ENCODE peak calls at places on chromosome 18, in four cellular contexts. Z is mammary epithelial cell, I is tibial nerve, V is gastrocnemius medialis. R is an unnamed sample. For H3K36me3, the result is how much of the 10 kb centered on the place peaks cover.

GRCh38 chr18:49645836-49646235 is 84.0 kb downstream of the LIPG start:
- DNase-seq in Z (peak), V (peak), I (no peak), R (peak)

GRCh38 chr18:63207154-63207790 is 112.3 kb downstream of the BCL2 start:
- DNase-seq in Z (no peak), V (no peak), I (no peak), R (no peak)

GRCh38 chr18:26056291-26056690 is 34.1 kb downstream of the SS18 start:
- DNase-seq in Z (peak), I (no peak), V (no peak), R (no peak)

GRCh38 chr18:70490008-70490933 is 201.4 kb downstream of the SOCS6 start:
- DNase-seq in V (no peak), Z (peak), I (peak), R (no peak)

GRCh38 chr18:55334875-55335274 is 253.1 kb downstream of the TCF4 start:
- DNase-seq in I (peak), V (peak), Z (no peak), R (no peak)

GRCh38 chr18:8045890-8046289 is 478.8 kb downstream of the PTPRM start:
- DNase-seq in V (no peak), Z (no peak), I (no peak), R (no peak)

GRCh38 chr18:10190564-10190963 is 263.9 kb upstream of the APCDD1 start:
- DNase-seq in I (no peak), V (no peak), Z (peak), R (no peak)

GRCh38 chr18:51194604-51195003 is 2.9 kb downstream of the MEX3C start:
- DNase-seq in V (no peak), Z (peak), I (no peak), R (no peak)

GRCh38 chr18:22108674-22109073 is 60.7 kb upstream of the GATA6 start:
- DNase-seq in I (no peak), V (no peak), Z (no peak), R (no peak)

GRCh38 chr18:76771132-76771824 is 51.1 kb upstream of the ZNF236 start:
- DNase-seq in Z (no peak), V (no peak), I (no peak), R (no peak)

GRCh38 chr18:52237551-52237950 is 102.4 kb upstream of the DCC start:
- DNase-seq in V (no peak), Z (peak), I (no peak), R (no peak)

GRCh38 chr18:77250501-77250925 is 865 bp downstream of the GALR1 start:
- DNase-seq in V (no peak), I (no peak), Z (no peak), R (no peak)

GRCh38 chr18:12031836-12032235 is 50.5 kb downstream of the IMPA2 start:
- DNase-seq in I (peak), Z (no peak), V (peak), R (peak)

GRCh38 chr18:10170375-10170774 is 256.6 kb downstream of the VAPA start:
- DNase-seq in V (no peak), I (no peak), Z (no peak), R (no peak)

GRCh38 chr18:950882-951539 is 46.3 kb downstream of the ADCYAP1 start:
- DNase-seq in I (no peak), Z (peak), V (no peak), R (no peak)

GRCh38 chr18:23398401-23398800 is 54.7 kb upstream of the RIOK3 start:
- DNase-seq in Z (no peak), V (no peak), I (no peak), R (no peak)

GRCh38 chr18:59001166-59001565 is 136.5 kb downstream of the ZNF532 start:
- DNase-seq in I (no peak), Z (no peak), V (no peak), R (no peak)

GRCh38 chr18:58998421-58999203 is 133.9 kb downstream of the ZNF532 start:
- DNase-seq in Z (peak), V (peak), I (peak), R (peak)

GRCh38 chr18:58996131-58996632 is 131.5 kb downstream of the ZNF532 start:
- DNase-seq in V (no peak), Z (no peak), I (no peak), R (no peak)

GRCh38 chr18:58995663-58996062 is 131.0 kb downstream of the ZNF532 start:
- DNase-seq in V (no peak), I (no peak), Z (no peak), R (no peak)

GRCh38 chr18:58997811-58998337 is 133.2 kb downstream of the ZNF532 start:
- DNase-seq in Z (peak), V (peak), I (no peak), R (peak)
- H3K27ac ChIP-seq in Z (peak), V (peak), I (no peak), R (peak)

DNA sequence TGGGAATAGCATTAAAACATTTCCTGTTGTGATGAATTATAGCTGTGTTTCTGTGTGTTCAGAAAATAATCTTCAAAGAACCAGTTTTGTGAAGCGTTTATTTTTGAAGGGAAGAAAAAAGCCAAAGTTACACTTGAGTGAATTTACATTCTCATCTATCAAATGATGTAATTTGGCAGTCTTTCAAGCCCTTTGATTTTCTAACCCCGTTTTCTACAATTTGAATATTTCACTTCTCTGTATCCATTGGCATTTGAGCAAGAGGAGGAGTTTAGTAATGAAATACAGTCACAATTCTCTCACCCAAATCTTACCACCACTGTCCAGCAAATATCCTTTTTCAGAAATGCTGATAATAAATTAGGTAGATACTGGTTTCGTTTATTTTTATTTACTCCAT is 123.4 kb upstream of the BOD1L2 start:
- DNase-seq in I (no peak), Z (no peak), V (no peak), R (no peak)
- TF ChIP-seq CTCF in I (no peak), Z (no peak), V (no peak), R (no peak)

GRCh38 chr18:9160014-9160413 is 23.4 kb downstream of the ANKRD12 start:
- DNase-seq in I (no peak), V (no peak), Z (no peak), R (no peak)
- H3K36me3 ChIP-seq in I (under half), V (under half), Z (under half), R (under half)

DNA sequence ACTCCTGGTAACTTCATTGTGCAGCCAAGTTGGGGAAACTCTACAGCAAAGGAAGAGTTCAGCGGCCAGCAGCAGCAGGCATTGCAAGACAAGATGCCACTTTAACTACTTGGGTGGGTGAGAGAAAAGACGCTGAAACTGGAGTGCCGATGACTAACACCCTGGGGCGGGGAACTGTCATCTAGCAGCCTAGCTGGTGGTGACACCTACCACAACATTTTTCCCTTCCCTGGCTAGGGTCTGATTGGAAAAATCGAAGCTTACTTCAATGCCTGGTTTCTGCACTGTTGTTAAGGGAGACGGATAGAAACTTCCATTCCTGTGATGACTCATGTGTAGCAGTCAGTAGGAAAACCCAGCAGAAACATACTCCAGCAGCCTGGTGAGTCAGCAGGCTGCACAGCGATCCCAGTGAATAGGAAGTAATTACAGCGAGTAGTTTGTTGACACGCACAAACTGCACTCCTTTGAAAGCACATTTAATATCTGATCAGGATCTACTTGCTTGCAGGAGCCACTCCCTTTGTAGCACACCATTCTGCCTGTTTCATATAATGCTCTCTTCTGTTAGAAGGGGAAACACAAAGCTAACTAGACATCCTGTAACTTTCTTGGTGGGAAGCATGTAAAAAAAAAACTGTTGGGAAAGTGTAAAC is 62.1 kb upstream of the MAPRE2 start:
- DNase-seq in I (peak), V (peak), Z (peak), R (peak)
- H3K27ac ChIP-seq in I (no peak), V (peak), Z (peak), R (peak)

GRCh38 chr18:13410471-13410870 is 191.9 kb downstream of the LDLRAD4 start:
- DNase-seq in Z (no peak), I (no peak), V (no peak), R (no peak)

GRCh38 chr18:13414102-13414501 is 195.5 kb downstream of the LDLRAD4 start:
- DNase-seq in Z (no peak), I (no peak), V (no peak), R (no peak)

GRCh38 chr18:13414542-13414941 is 196.0 kb downstream of the LDLRAD4 start:
- DNase-seq in Z (no peak), I (no peak), V (no peak), R (no peak)

GRCh38 chr18:13412017-13412416 is 193.5 kb downstream of the LDLRAD4 start:
- DNase-seq in Z (no peak), V (no peak), I (no peak), R (no peak)

DNA sequence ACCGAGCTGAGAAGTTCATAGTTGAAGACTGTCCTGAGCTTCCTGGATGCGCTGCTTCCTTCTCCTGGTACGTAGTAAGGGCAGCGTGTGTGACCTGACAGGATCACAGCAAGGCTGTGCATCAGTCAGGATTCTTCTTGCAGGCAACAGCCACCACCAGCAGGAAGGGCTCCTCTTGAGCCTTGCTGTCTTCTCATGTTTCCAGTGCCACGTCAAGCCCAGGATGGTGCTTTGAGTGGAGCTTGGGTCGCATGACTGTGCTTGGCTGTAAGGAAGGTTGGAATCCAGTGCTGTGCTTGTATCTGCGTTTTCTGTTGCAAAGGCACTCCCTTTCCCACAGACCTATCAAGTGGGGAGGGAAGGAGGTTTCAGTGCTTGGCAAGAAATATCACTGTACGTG is 194.3 kb downstream of the LDLRAD4 start:
- DNase-seq in V (peak), Z (no peak), I (no peak), R (no peak)
- TF ChIP-seq CTCF in V (no peak), Z (no peak), I (no peak), R (no peak)